ENCODE peak calls at places on chromosomes 7 and 10, in nine cellular contexts. L is heart right ventricle; M is kidney; Z is Peyer's patch; A is H1; Y is GM23338; D is CD8-positive, alpha-beta T cell; Q is kidney epithelial cell; T is lung. F is an unnamed sample.

GRCh38 chr7:83655951-83656556 is 7.1 kb upstream of the SEMA3E start:
- DNase-seq in Q (peak), Y (peak), T (no peak), D (no peak), Z (no peak), A (no peak), L (no peak), M (no peak), F (no peak)

GRCh38 chr10:32155075-32155516 is 98.9 kb upstream of the KIF5B start:
- DNase-seq in M (no peak), Q (no peak), A (no peak), Y (no peak), D (no peak), T (no peak), L (no peak), Z (no peak), F (no peak)

GRCh38 chr7:51350195-51350896 is 33.7 kb upstream of the COBL start:
- DNase-seq in D (no peak), T (peak), M (no peak), Y (peak), A (no peak), Z (no peak), L (no peak), Q (no peak), F (no peak)

GRCh38 chr10:17782921-17783665 is 26.1 kb upstream of the MRC1 start:
- DNase-seq in T (no peak), L (no peak), M (no peak), D (no peak), Z (no peak), Q (no peak), A (no peak), Y (no peak), F (no peak)

GRCh38 chr7:89002942-89003618 is 207.5 kb upstream of the TEX47 start:
- DNase-seq in L (no peak), A (no peak), Y (no peak), T (no peak), D (no peak), M (no peak), Q (no peak), Z (no peak), F (no peak)

GRCh38 chr10:110681023-110681681 is 37.0 kb downstream of the RBM20 start:
- DNase-seq in Q (peak), A (no peak), Y (peak), D (no peak), T (peak), L (peak), Z (no peak), M (no peak), F (no peak)

GRCh38 chr7:8065356-8065813 is 96.8 kb downstream of the GLCCI1 start:
- DNase-seq in M (no peak), T (no peak), Q (no peak), D (no peak), Z (no peak), L (no peak), Y (no peak), A (no peak), F (no peak)

GRCh38 chr10:132328130-132328529 is 3.9 kb upstream of the LRRC27 start:
- DNase-seq in A (no peak), Y (no peak), Z (no peak), Q (no peak), D (no peak), M (no peak), T (no peak), L (no peak), F (no peak)

GRCh38 chr7:112238852-112239610 is 32.5 kb downstream of the ZNF277 start:
- DNase-seq in L (no peak), Q (no peak), Y (no peak), D (no peak), Z (no peak), A (no peak), M (no peak), T (no peak), F (no peak)

GRCh38 chr10:43574035-43574892 is at the start of gene ZNF239:
- DNase-seq in D (peak), Z (peak), M (peak), Q (peak), A (peak), L (peak), T (peak), Y (peak), F (peak)

GRCh38 chr10:97543025-97543546 is 29.5 kb upstream of the ANKRD2 start:
- DNase-seq in Z (no peak), L (peak), Q (peak), M (peak), T (peak), A (no peak), Y (no peak), D (no peak), F (peak)

GRCh38 chr7:106062521-106062931 is 49.6 kb downstream of the SYPL1 start:
- DNase-seq in A (no peak), D (no peak), Y (no peak), L (no peak), Q (no peak), T (no peak), M (no peak), Z (no peak), F (no peak)

GRCh38 chr7:106063039-106063438 is 49.1 kb downstream of the SYPL1 start:
- DNase-seq in D (no peak), L (no peak), M (no peak), Z (no peak), A (no peak), T (no peak), Y (no peak), Q (no peak), F (no peak)

GRCh38 chr7:106064329-106064728 is 47.8 kb downstream of the SYPL1 start:
- DNase-seq in Y (no peak), D (no peak), Q (no peak), L (no peak), Z (no peak), M (no peak), T (no peak), A (no peak), F (peak)

GRCh38 chr7:106064836-106065559 is 47.1 kb downstream of the SYPL1 start:
- DNase-seq in Y (no peak), D (no peak), M (peak), L (peak), T (peak), Q (peak), Z (peak), A (no peak), F (peak)

DNA sequence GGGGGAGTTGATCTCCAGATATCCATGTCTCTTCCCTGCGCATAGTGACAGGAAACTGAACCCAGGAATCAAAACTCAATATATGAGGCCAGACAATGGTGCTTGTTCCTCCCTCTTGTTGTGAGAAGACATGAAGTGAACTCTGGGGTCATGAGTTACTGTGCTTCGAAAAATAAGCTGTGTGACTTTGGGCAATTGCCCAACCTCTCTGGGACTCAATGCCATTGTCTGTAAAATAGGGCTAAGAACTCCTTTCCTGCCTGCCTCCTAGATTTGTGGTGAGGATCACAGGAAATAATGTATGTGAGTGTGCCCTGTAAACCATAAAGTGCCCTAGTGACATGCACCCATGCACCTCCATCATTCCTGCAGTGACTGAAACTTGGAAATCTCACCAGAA is 48.4 kb downstream of the SYPL1 start:
- DNase-seq in A (no peak), M (no peak), D (no peak), L (no peak), Y (no peak), T (no peak), Z (no peak), Q (no peak), F (no peak)
- H3K4me3 ChIP-seq in A (no peak), M (no peak), D (no peak), L (no peak), Y (no peak), T (no peak), Z (no peak), Q (no peak), F (no peak)

GRCh38 chr10:71638577-71639411 is 80.8 kb downstream of the C10orf105 start:
- DNase-seq in L (no peak), T (no peak), D (no peak), Y (no peak), M (no peak), Q (no peak), A (no peak), Z (peak), F (no peak)
- H3K4me3 ChIP-seq in L (no peak), T (no peak), D (no peak), Y (no peak), M (no peak), Q (no peak), A (no peak), Z (no peak), F (no peak)

DNA sequence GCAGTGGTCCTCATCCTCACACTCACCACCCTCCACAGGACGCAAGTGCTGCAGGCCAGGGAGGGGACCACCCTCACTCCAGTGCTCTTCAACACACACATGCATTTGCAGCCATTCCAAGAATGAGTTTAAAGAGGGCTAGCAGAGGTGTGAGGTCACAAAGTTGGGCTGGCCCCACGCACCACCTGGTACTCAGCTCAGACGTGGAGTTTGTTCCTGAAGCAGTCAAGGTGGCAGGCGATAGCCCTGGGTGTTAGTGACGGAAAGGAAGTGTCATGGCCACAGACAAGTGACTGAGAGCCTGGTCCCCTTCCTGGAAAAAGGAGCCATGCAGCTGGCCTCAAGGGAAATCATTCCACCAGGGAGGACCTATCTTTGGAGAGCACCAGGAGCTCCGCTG is 233.9 kb downstream of the TNS3 start:
- DNase-seq in Y (no peak), D (no peak), A (no peak), M (no peak), Q (no peak), L (no peak), Z (no peak), T (no peak), F (no peak)
- H3K4me3 ChIP-seq in Y (no peak), D (no peak), A (no peak), M (no peak), Q (no peak), L (no peak), Z (no peak), T (no peak), F (no peak)

GRCh38 chr10:71835671-71836593 is 15.1 kb downstream of the PSAP start:
- DNase-seq in D (no peak), L (peak), M (peak), Z (no peak), T (no peak), Q (peak), A (no peak), Y (no peak), F (no peak)
- H3K4me3 ChIP-seq in D (no peak), L (no peak), M (no peak), Z (no peak), T (no peak), Q (no peak), A (no peak), Y (no peak), F (no peak)

DNA sequence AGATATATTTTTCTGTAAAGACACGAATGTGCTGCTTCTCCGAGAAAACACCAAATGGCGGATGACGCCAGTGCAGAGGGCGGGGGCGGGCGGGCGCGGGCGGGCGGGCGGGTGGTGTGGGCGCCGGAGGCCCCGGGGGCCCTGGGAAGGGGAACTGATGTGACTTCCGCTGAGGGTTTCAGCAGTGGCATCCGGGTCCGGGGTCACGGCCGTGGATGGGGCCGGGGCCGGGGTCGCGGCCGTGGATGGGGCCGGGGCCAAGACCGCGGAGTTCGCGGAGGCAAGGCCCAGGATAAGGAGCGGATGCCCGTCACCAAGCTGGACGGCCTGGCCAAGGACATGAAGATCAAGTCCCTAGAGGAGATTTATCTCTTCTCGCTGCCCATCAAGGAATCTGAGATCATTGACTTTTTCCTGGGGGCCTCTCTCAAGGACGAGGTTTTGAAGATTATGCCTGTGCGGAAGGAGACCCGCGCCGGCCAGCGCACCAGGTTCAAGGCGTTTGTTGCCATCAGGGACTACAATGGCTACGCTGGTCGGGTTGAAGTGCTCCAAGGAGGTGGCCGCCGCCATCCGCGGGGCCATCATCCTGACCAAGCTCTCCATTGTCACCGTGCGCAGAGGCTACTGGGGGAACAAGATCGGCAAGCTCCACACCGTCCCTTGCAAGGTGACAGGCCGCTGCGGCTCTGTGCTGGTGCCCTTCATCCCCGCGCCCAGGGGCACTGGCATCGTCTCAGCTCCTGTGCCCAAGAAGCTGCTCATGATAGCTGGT is 20.3 kb upstream of the IGF2BP3 start:
- DNase-seq in T (no peak), Y (no peak), A (no peak), M (peak), Q (no peak), D (peak), Z (peak), L (peak), F (no peak)
- H3K4me3 ChIP-seq in T (peak), Y (peak), A (peak), M (peak), Q (peak), D (peak), Z (peak), L (peak), F (peak)

GRCh38 chr10:7483848-7484247 is 73.0 kb upstream of the SFMBT2 start:
- DNase-seq in T (no peak), Y (no peak), D (no peak), Q (no peak), L (no peak), A (no peak), Z (no peak), M (no peak), F (no peak)

GRCh38 chr10:7482992-7483391 is 72.2 kb upstream of the SFMBT2 start:
- DNase-seq in L (no peak), T (no peak), A (no peak), D (no peak), Y (no peak), Q (no peak), Z (no peak), M (no peak), F (no peak)

GRCh38 chr10:7485267-7485601 is 74.4 kb upstream of the SFMBT2 start:
- DNase-seq in Z (no peak), D (no peak), Q (no peak), A (no peak), Y (no peak), L (no peak), M (no peak), T (no peak), F (no peak)

GRCh38 chr10:7486533-7486932 is 75.7 kb upstream of the SFMBT2 start:
- DNase-seq in Q (no peak), Z (no peak), D (no peak), Y (no peak), A (no peak), T (no peak), M (no peak), L (no peak), F (no peak)

DNA sequence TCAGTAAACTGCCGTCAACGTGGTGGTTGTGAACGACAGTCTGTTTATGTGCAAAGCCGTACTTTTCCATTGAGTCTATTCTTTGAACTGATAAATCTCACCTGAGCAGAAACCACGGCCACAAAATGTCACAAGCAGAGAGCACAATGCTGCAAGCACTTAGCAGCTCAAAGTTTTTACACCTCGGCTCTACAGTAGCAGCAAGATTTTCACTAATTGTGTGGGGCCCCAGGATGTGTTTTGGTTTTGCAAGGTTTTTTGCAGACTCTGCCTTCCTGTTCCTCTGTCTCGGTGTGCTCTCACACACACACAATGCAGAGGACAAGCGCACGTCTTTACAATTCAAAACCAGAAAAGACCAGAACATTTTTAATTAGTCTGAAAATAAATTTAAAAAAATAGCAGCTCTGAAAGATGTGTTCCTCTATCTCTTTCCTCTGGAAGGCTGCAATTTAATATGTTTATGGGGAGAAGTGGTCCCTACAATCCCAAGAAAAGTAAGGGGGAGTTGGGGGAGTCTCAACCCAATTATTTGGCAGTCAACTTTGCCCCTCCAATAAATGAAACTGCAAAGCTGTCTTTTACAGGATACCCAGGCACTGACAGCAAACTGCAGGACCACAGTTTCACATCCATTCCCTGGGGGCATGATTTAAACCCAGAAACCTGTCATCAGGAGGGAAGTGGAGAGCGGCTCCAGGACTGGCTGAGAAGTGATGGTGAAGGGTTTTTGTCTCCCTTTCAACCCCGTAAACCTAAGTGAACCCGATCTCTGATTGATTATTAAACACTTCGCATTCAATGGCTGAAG is 73.8 kb upstream of the SFMBT2 start:
- DNase-seq in Q (no peak), T (no peak), L (no peak), Z (no peak), M (no peak), D (peak), Y (peak), A (no peak), F (no peak)
- H3K4me3 ChIP-seq in Q (no peak), T (no peak), L (peak), Z (peak), M (no peak), D (peak), Y (no peak), A (no peak), F (no peak)

F was measured in suprapubic skin.